ENCODE peak calls at places on chromosomes 2 and 18, in eight cellular contexts. R is psoas muscle; D is thoracic aorta; K is stomach; I is HepG2; S is cardiac muscle cell; W is CD8-positive, alpha-beta T cell; N is ovary. X is an unnamed sample.
A peak's percentile ranks its signal among the peaks of the same experiment; 100 is the strongest.

GRCh38 chr2:85423525-85423924 is 5.0 kb downstream of the SH2D6 start:
- DNase-seq in R (no peak), D (no peak), K (no peak), I (no peak), S (no peak), W (no peak), N (no peak), X (no peak)

GRCh38 chr2:172072279-172072678 is 13.0 kb upstream of the DLX1 start:
- DNase-seq in R (no peak), D (no peak), K (no peak), I (no peak), S (no peak), W (no peak), N (no peak), X (no peak)

GRCh38 chr2:239152916-239153305 is 247.9 kb downstream of the HDAC4 start:
- DNase-seq in R (no peak), D (no peak), K (peak; percentile 8), I (no peak), S (no peak), W (no peak), N (no peak), X (no peak)

GRCh38 chr2:168160897-168161296 is 86.5 kb downstream of the STK39 start:
- DNase-seq in R (no peak), D (no peak), K (no peak), I (peak; percentile 60), S (no peak), W (no peak), N (no peak), X (no peak)

GRCh38 chr2:8547284-8548064 is 134.4 kb upstream of the ID2 start:
- DNase-seq in R (no peak), D (no peak), K (peak; percentile 19), I (no peak), S (no peak), W (no peak), N (no peak), X (no peak)

GRCh38 chr2:20451761-20452499 is 5.1 kb downstream of the RHOB start:
- DNase-seq in R (no peak), D (no peak), K (peak; percentile 21), I (no peak), S (no peak), W (no peak), N (no peak), X (no peak)

GRCh38 chr2:241804326-241805276 is 4.4 kb upstream of the NEU4 start:
- DNase-seq in R (peak; percentile 14), D (no peak), K (no peak), I (peak; percentile 34), S (no peak), W (no peak), N (no peak), X (no peak)

GRCh38 chr2:233385489-233386044 is 31.3 kb downstream of the DGKD start:
- DNase-seq in R (no peak), D (no peak), K (no peak), I (no peak), S (peak; percentile 49), W (peak; percentile 72), N (peak; percentile 38), X (no peak)

GRCh38 chr2:96306370-96306769 is 1.0 kb upstream of the SNRNP200 start:
- DNase-seq in R (no peak), D (no peak), K (no peak), I (peak; percentile 16), S (no peak), W (no peak), N (no peak), X (no peak)

GRCh38 chr2:113203901-113204519 is 30.2 kb downstream of the PSD4 start:
- DNase-seq in R (peak; percentile 45), D (no peak), K (peak; percentile 84), I (peak; percentile 80), S (peak; percentile 83), W (peak; percentile 85), N (peak; percentile 38), X (peak; percentile 83)

GRCh38 chr2:39202639-39203369 is 41.0 kb downstream of the CDKL4 start:
- DNase-seq in R (no peak), D (no peak), K (no peak), I (no peak), S (no peak), W (no peak), N (no peak), X (no peak)

GRCh38 chr18:2444201-2444875 is 127.0 kb downstream of the METTL4 start:
- DNase-seq in R (no peak), D (no peak), K (no peak), I (no peak), S (no peak), W (no peak), N (no peak), X (no peak)

GRCh38 chr2:41854227-41854626 is 193.6 kb upstream of the PKDCC start:
- DNase-seq in R (no peak), D (no peak), K (no peak), I (no peak), S (no peak), W (no peak), N (no peak), X (no peak)

GRCh38 chr2:66803651-66804050 is 368.7 kb downstream of the MEIS1 start:
- DNase-seq in R (no peak), D (no peak), K (no peak), I (no peak), S (no peak), W (no peak), N (no peak), X (no peak)

GRCh38 chr2:217924346-217924901 is 78.4 kb downstream of the TNS1 start:
- DNase-seq in R (no peak), D (no peak), K (no peak), I (no peak), S (no peak), W (no peak), N (no peak), X (no peak)

GRCh38 chr2:217920879-217921603 is 81.8 kb downstream of the TNS1 start:
- DNase-seq in R (peak; percentile 73), D (no peak), K (no peak), I (no peak), S (peak; percentile 74), W (no peak), N (peak; percentile 73), X (no peak)

GRCh38 chr2:217919781-217920351 is 82.9 kb downstream of the TNS1 start:
- DNase-seq in R (peak; percentile 37), D (no peak), K (no peak), I (no peak), S (no peak), W (no peak), N (peak; percentile 65), X (no peak)

GRCh38 chr2:217922101-217923006 is 80.4 kb downstream of the TNS1 start:
- DNase-seq in R (peak; percentile 57), D (no peak), K (no peak), I (no peak), S (no peak), W (no peak), N (peak; percentile 78), X (no peak)

DNA sequence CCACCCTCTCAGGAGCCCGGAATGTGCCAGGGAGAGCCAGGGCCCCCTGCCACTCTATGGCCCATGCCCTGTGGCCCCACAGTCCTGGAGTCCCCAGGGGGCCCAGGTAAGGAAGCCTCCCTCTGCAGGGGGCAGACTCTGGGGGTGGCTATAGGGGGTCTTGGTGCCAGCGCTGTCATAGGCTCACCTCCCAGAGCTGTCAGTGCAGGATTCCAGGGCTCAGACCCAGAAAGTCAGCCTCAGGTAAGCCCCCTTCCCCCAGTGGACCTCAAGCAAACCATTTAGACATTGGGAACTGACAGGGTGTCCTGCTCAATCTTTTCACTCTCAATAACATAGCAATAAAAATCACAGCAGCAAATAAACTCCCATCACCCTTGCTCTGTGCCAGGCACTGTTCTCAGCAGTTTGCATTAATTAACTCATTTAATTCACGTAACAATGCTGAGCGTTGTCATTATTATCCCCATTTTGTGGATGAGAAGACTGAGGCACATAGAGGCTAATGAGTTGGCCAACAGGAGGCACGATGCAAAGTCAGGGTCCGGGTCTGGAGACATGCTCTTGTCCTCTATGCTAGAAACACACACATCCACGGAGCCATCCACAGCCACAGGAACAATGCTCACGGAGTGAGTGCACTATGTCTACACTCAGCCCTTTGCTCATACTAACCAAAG is 79.6 kb downstream of the TNS1 start:
- DNase-seq in R (no peak), D (no peak), K (no peak), I (no peak), S (no peak), W (no peak), N (no peak), X (no peak)
- H3K27ac ChIP-seq in R (peak overlapping the region; percentile 97), D (peak overlapping the region; percentile 99), K (peak overlapping the region; percentile 88), I (no peak overlapping the region), S (no peak overlapping the region), W (no peak overlapping the region), N (peak overlapping the region; percentile 83), X (no peak overlapping the region)

GRCh38 chr18:49021433-49022129 is 70.8 kb upstream of the SMAD7 start:
- DNase-seq in R (peak; percentile 50), D (no peak), K (peak; percentile 79), I (peak; percentile 82), S (peak; percentile 41), W (peak; percentile 55), N (no peak), X (peak; percentile 98)
- H3K27ac ChIP-seq in R (no peak overlapping the region), D (no peak overlapping the region), K (peak overlapping the region; percentile 50), I (no peak overlapping the region), S (no peak overlapping the region), W (no peak overlapping the region), N (no peak overlapping the region), X (peak overlapping the region; percentile 46)

DNA sequence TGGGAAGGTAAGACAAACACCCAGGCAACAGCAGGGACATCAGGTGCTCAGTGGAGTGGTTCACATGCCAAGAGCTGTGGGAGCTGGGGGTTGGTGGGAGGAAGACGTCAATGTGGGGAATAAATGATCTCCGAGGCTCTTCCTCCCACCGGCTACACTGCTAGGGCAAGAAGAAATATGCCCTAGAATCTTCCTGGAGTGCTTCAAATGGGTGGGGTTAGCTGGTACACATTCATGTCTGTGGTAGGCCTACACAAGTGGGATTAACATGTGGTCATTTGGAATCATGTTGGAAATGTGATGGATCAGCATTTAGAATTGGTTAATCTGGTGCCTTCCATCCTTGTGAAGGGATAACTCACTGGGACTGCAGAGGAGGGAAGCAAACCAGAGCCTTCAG is 12.4 kb upstream of the ZFP36L2 start:
- DNase-seq in R (no peak), D (no peak), K (no peak), I (no peak), S (no peak), W (no peak), N (no peak), X (no peak)
- H3K27ac ChIP-seq in R (no peak overlapping the region), D (no peak overlapping the region), K (no peak overlapping the region), I (no peak overlapping the region), S (no peak overlapping the region), W (no peak overlapping the region), N (peak overlapping the region; percentile 40), X (no peak overlapping the region)

GRCh38 chr2:147548453-147548852 is 296.4 kb upstream of the ACVR2A start:
- DNase-seq in R (no peak), D (no peak), K (no peak), I (no peak), S (no peak), W (no peak), N (no peak), X (no peak)
- H3K27ac ChIP-seq in R (no peak overlapping the region), D (no peak overlapping the region), K (no peak overlapping the region), I (no peak overlapping the region), S (no peak overlapping the region), W (no peak overlapping the region), N (no peak overlapping the region), X (no peak overlapping the region)

X was measured in small intestine.